ENCODE peak calls at places on chromosomes 11 and 22, in six cellular contexts. K is trophoblast cell, Y is H9, R is IMR-90, I is neuronal stem cell, P is H1. N is an unnamed sample. For H3K4me1, the result is how much of the 10 kb centered on the place peaks cover.

GRCh38 chr22:50305658-50306566 is 1.5 kb downstream of the PLXNB2 start:
- DNase-seq in K (peak), Y (no peak), R (peak), I (no peak), P (no peak), N (peak)

GRCh38 chr11:76835928-76836612 is 24.6 kb upstream of the ACER3 start:
- DNase-seq in K (no peak), Y (no peak), R (peak), I (no peak), P (no peak), N (peak)

GRCh38 chr22:20940904-20941385 is 23.7 kb downstream of the CRKL start:
- DNase-seq in K (no peak), Y (no peak), R (no peak), I (no peak), P (no peak), N (no peak)

GRCh38 chr11:134331565-134332188 is at the start of gene GLB1L2:
- DNase-seq in K (peak), Y (peak), R (no peak), I (peak), P (peak), N (peak)

GRCh38 chr22:30435674-30436126 is 10.1 kb downstream of the MTFP1 start:
- DNase-seq in K (no peak), Y (no peak), R (no peak), I (no peak), P (no peak), N (no peak)

GRCh38 chr11:110473666-110474065 is 43.9 kb downstream of the FDX1 start:
- DNase-seq in K (no peak), Y (no peak), R (peak), I (no peak), P (no peak), N (no peak)

GRCh38 chr11:66891849-66892660 is 35.2 kb downstream of the LRFN4 start:
- DNase-seq in K (peak), Y (peak), R (peak), I (no peak), P (no peak), N (peak)

GRCh38 chr11:47212938-47213337 is 1.8 kb upstream of the DDB2 start:
- DNase-seq in K (peak), Y (no peak), R (no peak), I (no peak), P (no peak), N (no peak)

GRCh38 chr11:81989093-81989492 is 744.6 kb downstream of the FAM181B start:
- DNase-seq in K (no peak), Y (no peak), R (no peak), I (no peak), P (no peak), N (peak)

GRCh38 chr11:88363004-88363403 is 25.5 kb upstream of the CTSC start:
- DNase-seq in K (no peak), Y (no peak), R (no peak), I (no peak), P (no peak), N (peak)

GRCh38 chr11:44928807-44929206 is 21.9 kb downstream of the TP53I11 start:
- DNase-seq in K (peak), Y (peak), R (no peak), I (no peak), P (no peak), N (no peak)

GRCh38 chr11:8207080-8208000 is 38.5 kb upstream of the RIC3 start:
- DNase-seq in K (no peak), Y (peak), R (peak), I (no peak), P (no peak), N (no peak)

GRCh38 chr11:971731-972365 is 46.2 kb downstream of the AP2A2 start:
- DNase-seq in K (no peak), Y (no peak), R (no peak), I (no peak), P (no peak), N (no peak)

GRCh38 chr11:67275606-67276409 is 9.5 kb downstream of the GRK2 start:
- DNase-seq in K (no peak), Y (no peak), R (no peak), I (no peak), P (no peak), N (no peak)

GRCh38 chr11:72840780-72841179 is 26.6 kb downstream of the ATG16L2 start:
- DNase-seq in K (peak), Y (no peak), R (peak), I (no peak), P (no peak), N (peak)

GRCh38 chr11:62726156-62727006 is 876 bp downstream of the HNRNPUL2 start:
- DNase-seq in K (no peak), Y (no peak), R (no peak), I (no peak), P (no peak), N (no peak)

GRCh38 chr11:11534981-11535380 is 86.8 kb downstream of the GALNT18 start:
- DNase-seq in K (no peak), Y (no peak), R (peak), I (no peak), P (no peak), N (no peak)

GRCh38 chr11:102112654-102112926 is 2.3 kb downstream of the YAP1 start:
- DNase-seq in K (no peak), Y (no peak), R (no peak), I (no peak), P (peak), N (no peak)

GRCh38 chr11:72308226-72309073 is 64.5 kb upstream of the PHOX2A start:
- DNase-seq in K (no peak), Y (no peak), R (peak), I (no peak), P (no peak), N (peak)

GRCh38 chr11:126331286-126331685 is 24.2 kb upstream of the ST3GAL4 start:
- DNase-seq in K (no peak), Y (no peak), R (no peak), I (no peak), P (no peak), N (no peak)

GRCh38 chr11:35363246-35364100 is 55.9 kb downstream of the SLC1A2 start:
- DNase-seq in K (no peak), Y (no peak), R (no peak), I (no peak), P (no peak), N (no peak)

GRCh38 chr11:46260161-46260560 is 17.3 kb upstream of the CREB3L1 start:
- DNase-seq in K (no peak), Y (no peak), R (no peak), I (no peak), P (no peak), N (peak)

GRCh38 chr22:37734402-37734700 is 37.5 kb downstream of the TRIOBP start:
- DNase-seq in K (no peak), Y (no peak), R (no peak), I (no peak), P (no peak), N (no peak)

GRCh38 chr22:40426671-40427070 is 56.3 kb downstream of the SGSM3 start:
- DNase-seq in K (no peak), Y (no peak), R (peak), I (no peak), P (no peak), N (peak)

GRCh38 chr22:24175160-24175808 is 6.0 kb upstream of the SUSD2 start:
- DNase-seq in K (peak), Y (peak), R (peak), I (peak), P (peak), N (peak)

GRCh38 chr11:83401506-83402225 is 115.5 kb upstream of the CCDC90B start:
- DNase-seq in K (no peak), Y (no peak), R (no peak), I (no peak), P (no peak), N (no peak)

GRCh38 chr11:46951864-46952263 is 15.3 kb downstream of the CSTPP1 start:
- DNase-seq in K (no peak), Y (no peak), R (peak), I (peak), P (no peak), N (no peak)

GRCh38 chr11:26042113-26042512 is 289.8 kb upstream of the ANO3 start:
- DNase-seq in K (no peak), Y (no peak), R (no peak), I (no peak), P (no peak), N (no peak)

GRCh38 chr11:125621995-125622394 is 3.0 kb upstream of the CHEK1 start:
- DNase-seq in K (no peak), Y (no peak), R (peak), I (no peak), P (no peak), N (peak)

GRCh38 chr22:20422271-20422958 is 15.2 kb downstream of the SCARF2 start:
- DNase-seq in K (no peak), Y (no peak), R (peak), I (no peak), P (no peak), N (no peak)

GRCh38 chr11:66768088-66768521 is 39.1 kb upstream of the SPTBN2 start:
- DNase-seq in K (no peak), Y (no peak), R (peak), I (no peak), P (no peak), N (no peak)

GRCh38 chr11:70782401-70782913 is 384.1 kb downstream of the CTTN start:
- DNase-seq in K (no peak), Y (no peak), R (no peak), I (no peak), P (no peak), N (no peak)

GRCh38 chr11:43989162-43989961 is 46.9 kb downstream of the C11orf96 start:
- DNase-seq in K (no peak), Y (peak), R (no peak), I (no peak), P (no peak), N (peak)

GRCh38 chr11:12617632-12618031 is 56.6 kb upstream of the TEAD1 start:
- DNase-seq in K (no peak), Y (no peak), R (no peak), I (no peak), P (no peak), N (no peak)
- H4K91ac ChIP-seq in K (no peak), Y (no peak), R (no peak), I (no peak), P (no peak), N (no peak)

GRCh38 chr11:94851864-94852581 is 83.9 kb downstream of the AMOTL1 start:
- DNase-seq in K (no peak), Y (no peak), R (no peak), I (no peak), P (no peak), N (no peak)
- H3K27ac ChIP-seq in K (no peak), Y (no peak), R (no peak), I (no peak), P (no peak), N (no peak)

DNA sequence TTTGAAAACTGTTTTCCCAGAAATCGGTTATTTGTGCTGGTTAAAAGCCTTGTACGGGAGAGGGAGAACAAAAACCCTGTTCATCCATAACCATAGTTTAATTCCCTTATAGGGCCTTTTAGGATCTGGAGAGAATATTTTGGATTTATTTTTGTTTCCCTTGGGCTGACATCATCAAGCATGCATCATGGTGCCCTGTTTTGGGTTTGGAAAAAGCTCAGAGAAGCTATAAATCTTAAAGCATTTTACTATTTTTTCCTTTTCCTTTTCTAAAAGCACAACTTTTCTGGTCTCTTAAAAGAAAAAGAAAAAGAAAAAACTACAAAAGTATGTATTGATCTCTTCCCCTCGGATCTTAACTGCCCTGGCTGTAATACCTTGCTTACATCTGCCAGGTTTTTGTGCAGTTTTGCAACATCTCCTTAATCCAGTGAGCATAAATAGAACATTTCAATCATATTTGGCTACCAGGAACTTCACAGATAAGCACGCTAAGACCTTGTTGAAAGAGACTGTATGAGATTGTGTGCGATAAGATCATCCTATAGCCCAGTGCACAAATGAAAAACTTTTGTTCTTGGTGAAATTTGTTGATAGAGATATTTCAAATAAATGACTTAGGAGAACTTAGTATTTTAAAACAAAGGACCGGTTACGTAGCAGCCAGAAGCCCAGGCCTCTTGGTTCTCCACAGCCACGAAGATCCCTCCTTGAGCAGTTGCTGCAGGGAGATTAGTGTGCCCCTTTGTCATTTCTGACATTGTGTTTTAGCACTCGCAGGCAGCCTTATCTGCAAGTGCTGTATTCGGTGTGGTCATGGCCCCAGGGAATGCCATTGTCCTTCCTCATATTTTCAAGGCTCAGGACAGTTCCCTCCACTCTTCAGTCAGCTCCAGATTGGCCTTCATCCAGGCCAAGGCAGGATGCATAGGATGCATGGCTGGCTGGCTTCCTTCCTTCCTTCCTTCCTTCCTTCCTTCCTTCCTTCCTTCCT is 88.2 kb downstream of the ZBTB16 start:
- DNase-seq in K (peak), Y (no peak), R (no peak), I (no peak), P (no peak), N (peak)
- H3K4me1 ChIP-seq in K (under half), Y (under half), R (under half), I (under half), P (under half), N (under half)

GRCh38 chr22:49034836-49035817 is 792.5 kb downstream of the BRD1 start:
- DNase-seq in K (no peak), Y (no peak), R (no peak), I (no peak), P (no peak), N (no peak)
- H4K91ac ChIP-seq in K (no peak), Y (no peak), R (no peak), I (no peak), P (no peak), N (no peak)

GRCh38 chr11:21785351-21785750 is 407.5 kb upstream of the ANO5 start:
- DNase-seq in K (no peak), Y (no peak), R (no peak), I (no peak), P (no peak), N (no peak)
- H3K27ac ChIP-seq in K (no peak), Y (no peak), R (no peak), I (no peak), P (no peak), N (no peak)

DNA sequence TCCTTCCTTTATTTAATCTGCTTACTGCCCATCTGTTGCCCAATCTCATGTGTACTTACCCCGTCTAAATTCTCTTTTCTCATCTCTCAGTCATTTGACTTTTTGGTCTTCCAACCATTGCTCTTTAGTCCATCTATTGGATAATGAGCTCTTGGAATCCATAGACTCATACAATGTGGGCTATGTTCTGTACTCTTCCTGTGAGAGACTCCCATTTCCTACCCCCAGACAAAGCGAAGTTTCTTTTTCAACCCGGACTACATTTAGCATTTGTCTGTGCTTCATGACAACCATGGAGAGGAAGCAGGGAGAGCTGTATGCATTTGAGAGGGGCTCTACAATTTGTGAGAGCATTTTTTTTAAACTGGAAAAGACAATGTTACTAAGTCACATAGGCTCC is 4.0 kb upstream of the ARHGAP42 start:
- DNase-seq in K (no peak), Y (no peak), R (no peak), I (no peak), P (no peak), N (no peak)
- H3K4me1 ChIP-seq in K (under half), Y (under half), R (under half), I (under half), P (under half), N (under half)

DNA sequence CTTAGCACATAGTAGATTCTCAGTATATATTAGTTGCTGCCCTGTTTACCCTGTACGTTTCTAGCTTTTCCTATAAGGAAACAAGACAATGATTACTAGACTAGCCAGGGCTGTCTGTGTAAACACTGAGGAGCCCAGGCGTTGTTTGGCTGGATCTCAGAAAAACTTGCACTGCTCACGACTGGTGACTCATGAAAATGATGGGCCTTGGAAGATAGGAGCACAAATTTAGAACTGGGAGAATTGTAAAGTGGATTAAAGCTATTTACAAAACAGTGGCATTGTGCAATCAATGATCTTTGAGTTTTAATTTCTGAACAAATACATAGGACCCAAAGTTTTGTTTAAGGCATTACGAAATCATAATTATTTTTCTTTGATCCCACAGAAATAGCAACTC is 276.9 kb downstream of the FAM76B start:
- DNase-seq in K (no peak), Y (no peak), R (peak), I (no peak), P (no peak), N (peak)
- H4K91ac ChIP-seq in K (no peak), Y (no peak), R (no peak), I (no peak), P (no peak), N (no peak)

GRCh38 chr22:29310065-29310862 is 3.8 kb downstream of the GAS2L1 start:
- DNase-seq in K (peak), Y (no peak), R (no peak), I (no peak), P (peak), N (peak)
- H3K27ac ChIP-seq in K (no peak), Y (no peak), R (no peak), I (no peak), P (no peak), N (no peak)

GRCh38 chr22:25282671-25283561 is 63.5 kb downstream of the CRYBB2 start:
- DNase-seq in K (no peak), Y (peak), R (no peak), I (peak), P (peak), N (no peak)

GRCh38 chr22:25281675-25282345 is 62.4 kb downstream of the CRYBB2 start:
- DNase-seq in K (no peak), Y (peak), R (no peak), I (peak), P (peak), N (no peak)

DNA sequence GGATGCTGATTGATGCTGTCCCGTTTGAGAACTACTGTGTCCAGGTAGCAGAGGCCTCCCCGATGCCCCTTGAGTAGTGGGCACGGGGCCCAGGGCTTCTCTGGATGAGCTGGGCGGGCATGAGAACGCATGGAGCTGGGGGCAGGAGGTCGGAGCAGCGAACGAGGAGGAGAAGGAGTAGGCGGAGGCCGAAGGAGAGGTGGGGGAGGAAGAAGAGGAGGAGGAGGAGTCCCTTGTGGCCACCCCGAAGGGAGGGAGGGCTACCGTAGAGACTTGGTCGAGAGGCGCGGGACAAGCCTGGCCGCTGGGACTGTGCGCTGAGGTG is 62.9 kb downstream of the CRYBB2 start:
- DNase-seq in K (no peak), Y (no peak), R (no peak), I (peak), P (no peak), N (no peak)
- H3K4me1 ChIP-seq in K (under half), Y (under half), R (under half), I (under half), P (under half), N (under half)